ENCODE peak calls at places on chromosomes 12 and 14, in eight cellular contexts. I is activated B cell treated with CpG ODN at 0.5 μM for 24 hours; M is epithelial cell of esophagus; W is CD4-positive, alpha-beta T cell; T is GM20000; G is astrocyte of the spinal cord; O is BJ; B is IMR-90. V is an unnamed sample.

GRCh38 chr12:112456029-112456428 is 37.3 kb downstream of the PTPN11 start:
- DNase-seq in B (no peak), M (no peak), T (no peak), I (no peak), O (no peak), G (no peak), W (no peak), V (no peak)

GRCh38 chr12:28610401-28611114 is 420.3 kb downstream of the CCDC91 start:
- DNase-seq in M (no peak), O (no peak), T (no peak), I (no peak), G (peak; percentile 26), B (no peak), W (no peak), V (no peak)

GRCh38 chr14:100297320-100298300 is 8.6 kb downstream of the SLC25A29 start:
- DNase-seq in T (peak; percentile 92), M (no peak), W (no peak), I (peak; percentile 42), B (peak; percentile 88), G (peak; percentile 67), O (no peak), V (no peak)

GRCh38 chr14:98290596-98290995 is 981.4 kb downstream of the BCL11B start:
- DNase-seq in G (peak; percentile 31), M (peak; percentile 94), O (no peak), T (no peak), W (no peak), I (no peak), B (no peak), V (no peak)

GRCh38 chr12:132160671-132161045 is 16.4 kb downstream of the NOC4L start:
- DNase-seq in W (no peak), O (no peak), G (no peak), M (no peak), B (no peak), I (no peak), T (no peak), V (no peak)

GRCh38 chr12:88726806-88727722 is 146.8 kb upstream of the KITLG start:
- DNase-seq in B (peak; percentile 83), I (no peak), O (no peak), G (peak; percentile 36), M (peak; percentile 85), W (no peak), T (no peak), V (no peak)

GRCh38 chr12:66055837-66056319 is 74.7 kb downstream of the LLPH start:
- DNase-seq in O (no peak), M (no peak), I (no peak), T (peak; percentile 61), W (no peak), G (no peak), B (no peak), V (no peak)

GRCh38 chr12:100987552-100988277 is 193.1 kb downstream of the ANO4 start:
- DNase-seq in M (peak; percentile 64), T (peak; percentile 61), B (peak; percentile 70), W (no peak), G (peak; percentile 54), I (no peak), O (no peak), V (no peak)

GRCh38 chr12:47164730-47165439 is 85.1 kb upstream of the AMIGO2 start:
- DNase-seq in G (peak; percentile 86), M (no peak), O (no peak), I (no peak), W (no peak), B (peak; percentile 83), T (no peak), V (no peak)

GRCh38 chr14:77133718-77134338 is 7.8 kb downstream of the ZDHHC22 start:
- DNase-seq in B (peak; percentile 61), W (peak; percentile 27), M (peak; percentile 82), G (peak; percentile 60), I (peak; percentile 50), O (no peak), T (peak; percentile 86), V (peak; percentile 83)

GRCh38 chr12:96210376-96211055 is 16.3 kb downstream of the ELK3 start:
- DNase-seq in T (peak; percentile 35), G (no peak), W (peak; percentile 44), O (no peak), B (no peak), M (no peak), I (peak; percentile 28), V (no peak)

GRCh38 chr14:37707716-37708115 is 112.3 kb downstream of the TTC6 start:
- DNase-seq in B (peak; percentile 48), O (no peak), W (no peak), T (no peak), M (peak; percentile 56), G (no peak), I (no peak), V (no peak)

DNA sequence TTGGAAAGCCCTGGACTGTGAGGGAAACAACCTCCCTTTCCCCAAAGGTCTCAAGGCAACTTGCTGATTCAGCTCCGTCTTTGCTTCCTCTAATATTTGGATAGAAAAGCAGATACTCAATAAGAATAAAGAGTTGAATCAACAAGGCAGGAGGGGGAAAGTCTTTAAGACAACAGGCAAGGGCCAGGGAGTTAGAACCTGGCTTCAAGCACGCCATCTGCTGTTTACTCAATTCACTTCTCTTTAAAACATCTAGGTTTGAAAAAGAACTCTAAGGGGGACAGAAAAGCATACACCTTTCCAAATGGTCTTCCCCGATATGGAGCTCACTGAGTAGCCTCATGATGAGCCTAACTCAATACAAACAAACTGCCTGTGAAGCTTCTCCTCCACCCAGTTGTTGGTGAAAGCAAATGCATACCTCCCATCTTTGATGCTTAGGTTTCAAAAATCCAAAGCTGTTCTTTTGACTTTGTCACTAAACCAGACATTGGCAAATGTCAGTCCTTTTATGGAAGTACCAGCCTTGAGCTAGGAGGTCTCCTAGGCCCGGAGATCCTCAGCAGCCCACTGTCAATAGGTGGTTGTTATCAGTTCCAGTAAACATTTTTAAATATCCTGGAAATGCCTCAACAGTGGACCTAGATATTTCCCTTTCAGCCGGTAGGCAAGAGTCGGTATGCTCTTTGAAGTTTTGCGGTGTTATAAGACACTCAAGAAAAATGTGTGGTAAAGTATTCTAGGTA is 76.2 kb downstream of the SAMD4A start:
- DNase-seq in W (no peak), G (peak; percentile 59), M (peak; percentile 23), T (peak; percentile 29), O (no peak), I (no peak), B (peak; percentile 46), V (no peak)
- TF ChIP-seq CTCF in W (no peak), G (peak; percentile 26), M (peak; percentile 39), T (no peak), O (peak; percentile 15), I (no peak), B (peak; percentile 36), V (no peak)

GRCh38 chr12:6540181-6540877 is 6.0 kb downstream of the GAPDH start:
- DNase-seq in O (peak; percentile 87), G (peak; percentile 93), M (peak; percentile 99), T (peak; percentile 62), B (peak; percentile 93), W (peak; percentile 50), I (no peak), V (peak; percentile 80)
- TF ChIP-seq CTCF in O (no peak), G (no peak), M (no peak), T (no peak), B (no peak), W (no peak), I (no peak), V (no peak)

GRCh38 chr12:49019120-49019430 is 499 bp upstream of the PRKAG1 start:
- DNase-seq in B (no peak), O (no peak), I (no peak), M (no peak), T (no peak), G (no peak), W (no peak), V (no peak)

GRCh38 chr12:49020441-49020840 is 1.9 kb upstream of the PRKAG1 start:
- DNase-seq in T (no peak), M (no peak), B (no peak), I (no peak), O (no peak), W (no peak), G (no peak), V (no peak)

GRCh38 chr12:49017764-49018281 is 753 bp downstream of the PRKAG1 start:
- DNase-seq in T (no peak), I (no peak), O (no peak), B (peak; percentile 46), G (no peak), M (peak; percentile 23), W (no peak), V (no peak)

GRCh38 chr12:49019435-49020317 is 1.1 kb upstream of the PRKAG1 start:
- DNase-seq in W (no peak), G (peak; percentile 20), I (no peak), B (peak; percentile 23), T (peak; percentile 71), M (peak; percentile 30), O (no peak), V (no peak)

GRCh38 chr12:49018282-49019119 is at the start of gene PRKAG1:
- DNase-seq in G (peak; percentile 98), O (peak; percentile 88), T (peak; percentile 98), M (peak; percentile 97), B (peak; percentile 97), I (peak; percentile 97), W (peak; percentile 94), V (peak; percentile 87)
- TF ChIP-seq CTCF in G (peak; percentile 64), O (peak; percentile 75), T (peak; percentile 51), M (peak; percentile 44), B (peak; percentile 71), I (no peak), W (peak; percentile 60), V (peak; percentile 48)

GRCh38 chr12:12998248-12998647 is 1.8 kb downstream of the HEBP1 start:
- DNase-seq in I (no peak), T (no peak), B (no peak), G (no peak), M (no peak), W (no peak), O (no peak), V (no peak)

GRCh38 chr12:12999959-13000615 is at the start of gene HEBP1:
- DNase-seq in G (peak; percentile 89), W (peak; percentile 98), O (no peak), M (peak; percentile 94), B (peak; percentile 84), T (peak; percentile 99), I (peak; percentile 97), V (peak; percentile 96)

GRCh38 chr12:13000616-13000934 is 510 bp upstream of the HEBP1 start:
- DNase-seq in I (no peak), T (peak; percentile 66), B (no peak), O (no peak), G (no peak), W (no peak), M (no peak), V (no peak)

GRCh38 chr12:12997734-12998133 is 2.3 kb downstream of the HEBP1 start:
- DNase-seq in G (no peak), W (no peak), I (no peak), B (no peak), M (no peak), T (no peak), O (no peak), V (no peak)

DNA sequence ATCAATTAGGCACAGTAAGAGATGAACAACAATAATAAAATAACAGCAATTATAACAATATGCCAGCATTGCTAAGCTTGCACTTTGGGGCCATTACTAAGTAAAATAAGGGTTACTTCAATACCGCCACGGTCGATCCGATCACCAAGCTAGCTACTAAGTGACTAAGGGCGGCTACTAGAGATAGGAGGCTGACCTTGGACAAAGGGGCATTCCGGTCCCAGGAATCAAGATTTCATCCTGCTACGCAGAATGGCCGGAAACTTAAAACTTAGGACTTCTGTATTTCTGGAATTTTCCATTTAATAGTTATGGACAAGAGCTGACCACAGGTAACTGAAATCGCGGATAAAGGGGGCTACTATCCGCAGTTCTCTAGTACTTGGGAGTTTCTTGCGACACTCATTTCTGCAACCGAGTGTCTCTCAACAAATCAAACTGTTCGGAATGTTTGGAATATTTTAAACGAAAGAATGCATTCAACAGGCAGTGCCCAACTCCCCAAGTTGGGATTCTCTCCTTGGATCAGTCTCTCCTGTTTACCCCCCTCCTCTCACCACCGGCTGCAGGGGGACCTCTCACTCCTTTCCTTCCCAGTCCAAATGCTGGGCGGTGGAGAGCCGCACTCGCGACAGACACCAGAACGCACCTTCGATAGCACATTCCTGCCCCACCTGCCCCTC is 648 bp downstream of the HEBP1 start:
- DNase-seq in I (no peak), M (no peak), O (no peak), T (no peak), W (no peak), B (no peak), G (no peak), V (peak; percentile 63)
- TF ChIP-seq CTCF in I (no peak), M (no peak), O (peak; percentile 14), T (no peak), W (no peak), B (no peak), G (no peak), V (no peak)

V was measured in mesothelial cell of epicardium.